ENCODE peak calls at places on chromosomes 13 and 19, in four cellular contexts. One of them, this sample, is unnamed.

GRCh38 chr13:26914624-26915023 is 154.0 kb upstream of the GPR12 start:
- DNase-seq in breast epithelium: no peak
- DNase-seq in pancreas: no peak
- DNase-seq in psoas muscle: no peak
- DNase-seq in this sample: peak; percentile 84

GRCh38 chr13:21579754-21580316 is 24.1 kb downstream of the MICU2 start:
- DNase-seq in pancreas: no peak
- DNase-seq in psoas muscle: no peak
- DNase-seq in breast epithelium: no peak
- DNase-seq in this sample: no peak

GRCh38 chr13:27039171-27039701 is 132.4 kb downstream of the USP12 start:
- DNase-seq in pancreas: no peak
- DNase-seq in psoas muscle: no peak
- DNase-seq in breast epithelium: no peak
- DNase-seq in this sample: no peak

GRCh38 chr13:22061371-22061805 is 390.5 kb downstream of the FGF9 start:
- DNase-seq in psoas muscle: no peak
- DNase-seq in breast epithelium: no peak
- DNase-seq in pancreas: no peak
- DNase-seq in this sample: no peak

GRCh38 chr13:24267283-24267682 is 42.1 kb upstream of the C1QTNF9 start:
- DNase-seq in psoas muscle: no peak
- DNase-seq in pancreas: no peak
- DNase-seq in breast epithelium: no peak
- DNase-seq in this sample: no peak

GRCh38 chr19:12723383-12723642 is 419 bp downstream of the TNPO2 start:
- DNase-seq in pancreas: no peak
- DNase-seq in psoas muscle: no peak
- DNase-seq in breast epithelium: no peak
- DNase-seq in this sample: no peak

GRCh38 chr19:53898680-53899341 is 10.3 kb upstream of the CACNG7 start:
- DNase-seq in psoas muscle: peak; percentile 43
- DNase-seq in pancreas: peak; percentile 68
- DNase-seq in breast epithelium: no peak
- DNase-seq in this sample: peak; percentile 66

GRCh38 chr19:34457446-34457845 is 24.1 kb upstream of the WTIP start:
- DNase-seq in pancreas: no peak
- DNase-seq in psoas muscle: no peak
- DNase-seq in breast epithelium: no peak
- DNase-seq in this sample: no peak

GRCh38 chr19:29988351-29988750 is 46.3 kb downstream of the URI1 start:
- DNase-seq in pancreas: no peak
- DNase-seq in breast epithelium: no peak
- DNase-seq in psoas muscle: no peak
- DNase-seq in this sample: peak; percentile 35

GRCh38 chr13:112839347-112840105 is 129.5 kb upstream of the MCF2L start:
- DNase-seq in psoas muscle: no peak
- DNase-seq in pancreas: no peak
- DNase-seq in breast epithelium: no peak
- DNase-seq in this sample: peak; percentile 4

GRCh38 chr13:99741979-99742378 is 229.6 kb downstream of the ZIC5 start:
- DNase-seq in psoas muscle: no peak
- DNase-seq in pancreas: no peak
- DNase-seq in breast epithelium: no peak
- DNase-seq in this sample: no peak

GRCh38 chr13:73401769-73402168 is 343.0 kb downstream of the KLF5 start:
- DNase-seq in pancreas: no peak
- DNase-seq in psoas muscle: no peak
- DNase-seq in breast epithelium: no peak
- DNase-seq in this sample: no peak

GRCh38 chr13:109900320-109900719 is 113.9 kb upstream of the IRS2 start:
- DNase-seq in psoas muscle: no peak
- DNase-seq in breast epithelium: no peak
- DNase-seq in pancreas: no peak
- DNase-seq in this sample: no peak

GRCh38 chr13:102250448-102250847 is 151.4 kb downstream of the FGF14 start:
- DNase-seq in psoas muscle: no peak
- DNase-seq in pancreas: no peak
- DNase-seq in breast epithelium: no peak
- DNase-seq in this sample: no peak

GRCh38 chr13:102251817-102252216 is 150.0 kb downstream of the FGF14 start:
- DNase-seq in psoas muscle: no peak
- DNase-seq in breast epithelium: no peak
- DNase-seq in pancreas: no peak
- DNase-seq in this sample: no peak

GRCh38 chr13:102260256-102260655 is 141.6 kb downstream of the FGF14 start:
- DNase-seq in pancreas: no peak
- DNase-seq in psoas muscle: no peak
- DNase-seq in breast epithelium: no peak
- DNase-seq in this sample: no peak

DNA sequence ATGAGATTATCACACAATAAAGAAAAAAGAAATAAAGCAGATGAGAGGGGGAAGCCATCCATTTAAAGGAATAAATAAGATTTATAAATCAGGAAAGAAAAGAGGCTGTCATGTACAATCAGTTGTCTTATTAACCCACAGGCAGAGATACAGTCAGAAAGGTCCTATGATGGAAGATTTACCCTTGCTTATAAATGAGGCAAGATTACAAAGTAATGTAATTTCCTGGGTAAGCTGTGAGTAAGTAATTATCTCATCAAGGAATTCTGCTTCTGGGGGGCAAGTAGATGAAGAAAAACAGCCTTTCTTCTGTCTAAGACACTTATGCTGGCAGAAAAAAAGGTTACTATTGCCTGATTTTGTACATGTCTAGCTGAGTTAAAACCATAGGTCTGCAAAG is 146.4 kb downstream of the FGF14 start:
- DNase-seq in breast epithelium: no peak
- DNase-seq in pancreas: no peak
- DNase-seq in psoas muscle: no peak
- DNase-seq in this sample: no peak
- TF ChIP-seq CTCF in breast epithelium: no peak
- TF ChIP-seq CTCF in pancreas: no peak
- TF ChIP-seq CTCF in psoas muscle: no peak
- TF ChIP-seq CTCF in this sample: no peak

DNA sequence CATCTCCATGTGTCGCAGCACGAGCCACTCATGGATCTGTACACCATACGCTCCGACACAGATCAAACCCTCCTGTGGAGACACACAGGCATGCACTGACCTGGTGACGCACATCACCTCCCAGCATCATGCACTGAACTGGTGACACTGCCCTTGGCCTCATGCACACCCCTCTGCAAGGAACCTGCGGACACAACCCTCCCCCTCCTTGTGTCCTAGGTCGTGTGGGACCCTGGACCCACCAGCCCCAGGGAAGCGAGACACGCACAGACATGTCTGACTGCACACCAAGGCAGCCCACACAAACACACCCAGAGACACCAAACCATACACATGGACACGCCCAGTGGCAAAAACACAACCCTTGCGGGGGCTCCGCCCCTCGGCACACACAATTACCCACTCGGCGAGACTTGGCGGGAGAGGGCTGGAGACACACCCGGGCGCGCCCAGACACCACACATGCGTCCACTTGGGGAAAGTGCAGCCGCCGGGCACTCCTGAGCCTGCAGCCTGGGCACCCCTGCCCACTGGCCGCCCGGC is 2.0 kb upstream of the KCNN4 start:
- DNase-seq in psoas muscle: no peak
- DNase-seq in breast epithelium: no peak
- DNase-seq in pancreas: no peak
- DNase-seq in this sample: no peak
- TF ChIP-seq CTCF in psoas muscle: no peak
- TF ChIP-seq CTCF in breast epithelium: no peak
- TF ChIP-seq CTCF in pancreas: no peak
- TF ChIP-seq CTCF in this sample: no peak

GRCh38 chr13:76019421-76020044 is 383.4 kb downstream of the LMO7 start:
- DNase-seq in pancreas: peak; percentile 43
- DNase-seq in breast epithelium: no peak
- DNase-seq in psoas muscle: no peak
- DNase-seq in this sample: peak; percentile 30

GRCh38 chr13:76020421-76020955 is 384.4 kb downstream of the LMO7 start:
- DNase-seq in psoas muscle: no peak
- DNase-seq in pancreas: no peak
- DNase-seq in breast epithelium: no peak
- DNase-seq in this sample: no peak

GRCh38 chr13:76014618-76015315 is 378.6 kb downstream of the LMO7 start:
- DNase-seq in breast epithelium: no peak
- DNase-seq in pancreas: no peak
- DNase-seq in psoas muscle: no peak
- DNase-seq in this sample: no peak

GRCh38 chr13:76017861-76018556 is 381.9 kb downstream of the LMO7 start:
- DNase-seq in psoas muscle: no peak
- DNase-seq in pancreas: no peak
- DNase-seq in breast epithelium: no peak
- DNase-seq in this sample: no peak

GRCh38 chr13:76016799-76017198 is 380.7 kb downstream of the LMO7 start:
- DNase-seq in pancreas: no peak
- DNase-seq in psoas muscle: no peak
- DNase-seq in breast epithelium: no peak
- DNase-seq in this sample: peak; percentile 27
- TF ChIP-seq CTCF in pancreas: no peak
- TF ChIP-seq CTCF in psoas muscle: no peak
- TF ChIP-seq CTCF in breast epithelium: no peak
- TF ChIP-seq CTCF in this sample: peak; percentile 43

GRCh38 chr13:102830646-102831045 is 15.2 kb upstream of the ERCC5 start:
- DNase-seq in psoas muscle: no peak
- DNase-seq in breast epithelium: no peak
- DNase-seq in pancreas: no peak
- DNase-seq in this sample: no peak

GRCh38 chr13:102825400-102825799 is 20.4 kb upstream of the ERCC5 start:
- DNase-seq in psoas muscle: no peak
- DNase-seq in breast epithelium: no peak
- DNase-seq in pancreas: no peak
- DNase-seq in this sample: no peak

DNA sequence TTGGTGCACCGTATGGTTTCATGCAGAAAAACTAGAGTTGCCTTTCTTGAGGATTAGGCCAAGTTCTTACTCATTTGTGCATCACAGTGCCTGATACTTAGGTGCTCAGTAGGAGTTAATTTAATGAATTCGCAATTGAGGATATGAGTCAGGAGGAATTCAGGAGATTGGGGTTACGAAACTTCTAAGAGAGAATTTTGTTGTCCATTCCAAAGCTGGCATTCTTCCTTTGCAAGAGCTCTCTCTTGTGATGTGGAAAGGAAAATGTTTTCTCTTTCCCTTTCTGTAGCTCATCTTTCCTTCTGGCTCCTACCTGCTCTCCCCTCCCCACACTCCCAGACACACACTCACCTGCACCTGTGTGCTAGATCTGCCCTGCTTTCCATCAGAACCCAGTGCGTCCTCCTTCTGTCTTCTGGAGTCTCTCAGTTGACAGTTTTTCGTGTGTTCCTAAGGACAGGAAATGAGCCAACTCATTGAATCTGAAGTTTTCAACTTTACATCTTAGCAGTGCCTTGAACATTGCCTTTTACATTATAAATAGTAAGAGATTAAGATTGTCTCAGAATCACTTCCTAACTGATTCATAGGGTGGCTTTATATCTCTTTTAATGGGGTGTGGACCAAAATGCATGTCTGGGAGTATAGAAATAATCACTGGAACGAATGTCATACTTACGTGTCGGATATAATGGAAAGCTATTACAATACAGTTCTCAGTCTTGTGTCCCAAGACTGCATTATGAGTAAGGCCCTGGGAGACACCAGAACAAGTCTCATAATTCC is 19.7 kb upstream of the ERCC5 start:
- DNase-seq in pancreas: no peak
- DNase-seq in breast epithelium: no peak
- DNase-seq in psoas muscle: no peak
- DNase-seq in this sample: no peak
- TF ChIP-seq CTCF in pancreas: no peak
- TF ChIP-seq CTCF in breast epithelium: no peak
- TF ChIP-seq CTCF in psoas muscle: no peak
- TF ChIP-seq CTCF in this sample: no peak

GRCh38 chr19:281992-282391 is 9.2 kb downstream of the PLPP2 start:
- DNase-seq in breast epithelium: no peak
- DNase-seq in psoas muscle: peak; percentile 27
- DNase-seq in pancreas: no peak
- DNase-seq in this sample: no peak
- TF ChIP-seq CTCF in breast epithelium: no peak
- TF ChIP-seq CTCF in psoas muscle: no peak
- TF ChIP-seq CTCF in pancreas: no peak
- TF ChIP-seq CTCF in this sample: peak; percentile 61

DNA sequence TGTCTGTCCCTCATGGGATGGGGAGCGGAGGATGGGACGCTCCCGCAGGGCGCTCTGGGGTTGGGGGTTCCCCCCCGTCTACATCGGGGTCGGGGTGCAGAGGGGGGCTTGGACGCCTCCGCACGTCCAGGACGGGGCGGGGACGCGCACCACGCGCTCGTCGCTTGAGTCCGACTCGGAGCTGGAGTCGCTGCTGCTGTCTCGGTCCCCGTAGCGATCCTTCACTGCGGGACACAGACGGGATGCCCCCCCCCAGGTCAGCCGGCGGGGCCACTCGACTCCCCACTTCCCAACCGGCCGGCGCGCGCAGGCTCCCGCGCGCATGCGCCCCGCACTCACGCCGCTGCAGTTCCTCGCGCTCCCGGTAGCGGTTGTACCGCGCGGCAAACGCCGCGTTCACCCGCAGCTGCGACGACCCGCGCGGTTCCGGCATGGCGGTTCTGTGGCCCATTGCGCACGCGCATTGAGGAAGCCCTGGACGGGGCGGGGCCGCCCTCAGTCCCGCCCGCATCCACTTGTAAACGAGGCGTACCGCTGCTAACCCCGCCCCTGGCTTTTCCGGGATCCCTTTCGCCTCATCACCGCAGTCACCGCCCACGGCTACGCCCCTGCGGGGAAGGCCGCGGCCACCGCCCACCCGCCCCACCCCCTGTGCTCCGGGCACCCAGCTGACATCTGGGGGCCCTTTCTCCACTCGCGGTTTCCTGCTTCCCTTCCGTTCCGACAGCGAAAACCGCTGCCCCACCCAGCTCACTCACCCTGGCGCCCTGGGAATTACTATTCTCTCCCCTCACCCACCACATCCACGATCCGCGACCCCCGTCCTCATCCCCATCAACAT is at the start of gene KRI1:
- DNase-seq in psoas muscle: peak; percentile 99
- DNase-seq in breast epithelium: peak; percentile 97
- DNase-seq in pancreas: peak; percentile 99
- DNase-seq in this sample: peak; percentile 99
- TF ChIP-seq CTCF in psoas muscle: peak; percentile 33
- TF ChIP-seq CTCF in breast epithelium: peak; percentile 51
- TF ChIP-seq CTCF in pancreas: peak; percentile 29
- TF ChIP-seq CTCF in this sample: peak; percentile 43

This sample was measured in WERI-Rb-1.